ENCODE peak calls at places on chromosomes 3 and 15, in ten cellular contexts. One of them, this sample, is unnamed.

GRCh38 chr3:178097576-178097975 is 438.7 kb upstream of the KCNMB2 start:
- DNase-seq in activated naive CD8-positive, alpha-beta T cell treated with anti-CD3 and anti-CD28 coated beads, Interleukin-2, amount 50 U/mL, for 16 hours: no peak
- DNase-seq in A172: no peak
- DNase-seq in frontal cortex: no peak
- DNase-seq in stimulated activated naive B cell treated with anti-CD40 and anti-IgM and Interleukin-4, amounts not matched to agents 10 μg/mL and 1 μg/mL and 100 μg/mL, for 72 hours: no peak
- DNase-seq in H54: no peak
- DNase-seq in NCI-H1105 treated with DMSO at 0.1 percent for 48 hours: no peak
- DNase-seq in EH: peak; percentile 86
- DNase-seq in H4: no peak
- DNase-seq in WTC11: no peak
- DNase-seq in this sample: no peak

GRCh38 chr3:99332726-99333125 is 305.7 kb upstream of the COL8A1 start:
- DNase-seq in NCI-H1105 treated with DMSO at 0.1 percent for 48 hours: no peak
- DNase-seq in A172: no peak
- DNase-seq in frontal cortex: no peak
- DNase-seq in stimulated activated naive B cell treated with anti-CD40 and anti-IgM and Interleukin-4, amounts not matched to agents 10 μg/mL and 1 μg/mL and 100 μg/mL, for 72 hours: no peak
- DNase-seq in H4: no peak
- DNase-seq in EH: peak; percentile 84
- DNase-seq in H54: no peak
- DNase-seq in WTC11: no peak
- DNase-seq in activated naive CD8-positive, alpha-beta T cell treated with anti-CD3 and anti-CD28 coated beads, Interleukin-2, amount 50 U/mL, for 16 hours: no peak
- DNase-seq in this sample: no peak

GRCh38 chr3:126155280-126155640 is 25.1 kb downstream of the ALDH1L1 start:
- DNase-seq in stimulated activated naive B cell treated with anti-CD40 and anti-IgM and Interleukin-4, amounts not matched to agents 10 μg/mL and 1 μg/mL and 100 μg/mL, for 72 hours: no peak
- DNase-seq in WTC11: no peak
- DNase-seq in H54: no peak
- DNase-seq in frontal cortex: no peak
- DNase-seq in EH: no peak
- DNase-seq in NCI-H1105 treated with DMSO at 0.1 percent for 48 hours: no peak
- DNase-seq in A172: no peak
- DNase-seq in activated naive CD8-positive, alpha-beta T cell treated with anti-CD3 and anti-CD28 coated beads, Interleukin-2, amount 50 U/mL, for 16 hours: no peak
- DNase-seq in H4: no peak
- DNase-seq in this sample: no peak

GRCh38 chr15:40100133-40100946 is 8.3 kb downstream of the BMF start:
- DNase-seq in WTC11: no peak
- DNase-seq in activated naive CD8-positive, alpha-beta T cell treated with anti-CD3 and anti-CD28 coated beads, Interleukin-2, amount 50 U/mL, for 16 hours: no peak
- DNase-seq in H54: no peak
- DNase-seq in NCI-H1105 treated with DMSO at 0.1 percent for 48 hours: no peak
- DNase-seq in EH: peak; percentile 75
- DNase-seq in stimulated activated naive B cell treated with anti-CD40 and anti-IgM and Interleukin-4, amounts not matched to agents 10 μg/mL and 1 μg/mL and 100 μg/mL, for 72 hours: no peak
- DNase-seq in frontal cortex: no peak
- DNase-seq in A172: no peak
- DNase-seq in H4: peak; percentile 53
- DNase-seq in this sample: no peak

GRCh38 chr3:129654126-129654525 is 47.6 kb upstream of the PLXND1 start:
- DNase-seq in NCI-H1105 treated with DMSO at 0.1 percent for 48 hours: no peak
- DNase-seq in A172: no peak
- DNase-seq in EH: peak; percentile 91
- DNase-seq in H54: no peak
- DNase-seq in stimulated activated naive B cell treated with anti-CD40 and anti-IgM and Interleukin-4, amounts not matched to agents 10 μg/mL and 1 μg/mL and 100 μg/mL, for 72 hours: no peak
- DNase-seq in H4: no peak
- DNase-seq in WTC11: no peak
- DNase-seq in activated naive CD8-positive, alpha-beta T cell treated with anti-CD3 and anti-CD28 coated beads, Interleukin-2, amount 50 U/mL, for 16 hours: no peak
- DNase-seq in frontal cortex: no peak
- DNase-seq in this sample: no peak

GRCh38 chr3:137760341-137761098 is 3.6 kb upstream of the SOX14 start:
- DNase-seq in stimulated activated naive B cell treated with anti-CD40 and anti-IgM and Interleukin-4, amounts not matched to agents 10 μg/mL and 1 μg/mL and 100 μg/mL, for 72 hours: no peak
- DNase-seq in activated naive CD8-positive, alpha-beta T cell treated with anti-CD3 and anti-CD28 coated beads, Interleukin-2, amount 50 U/mL, for 16 hours: no peak
- DNase-seq in frontal cortex: no peak
- DNase-seq in EH: no peak
- DNase-seq in NCI-H1105 treated with DMSO at 0.1 percent for 48 hours: no peak
- DNase-seq in H4: no peak
- DNase-seq in A172: no peak
- DNase-seq in WTC11: peak; percentile 52
- DNase-seq in H54: no peak
- DNase-seq in this sample: no peak

GRCh38 chr3:164537485-164537884 is 540.8 kb downstream of the SI start:
- DNase-seq in H54: no peak
- DNase-seq in A172: no peak
- DNase-seq in frontal cortex: no peak
- DNase-seq in NCI-H1105 treated with DMSO at 0.1 percent for 48 hours: no peak
- DNase-seq in EH: no peak
- DNase-seq in WTC11: no peak
- DNase-seq in H4: no peak
- DNase-seq in activated naive CD8-positive, alpha-beta T cell treated with anti-CD3 and anti-CD28 coated beads, Interleukin-2, amount 50 U/mL, for 16 hours: no peak
- DNase-seq in stimulated activated naive B cell treated with anti-CD40 and anti-IgM and Interleukin-4, amounts not matched to agents 10 μg/mL and 1 μg/mL and 100 μg/mL, for 72 hours: no peak
- DNase-seq in this sample: no peak

GRCh38 chr15:78002996-78003395 is 74.5 kb downstream of the TBC1D2B start:
- DNase-seq in stimulated activated naive B cell treated with anti-CD40 and anti-IgM and Interleukin-4, amounts not matched to agents 10 μg/mL and 1 μg/mL and 100 μg/mL, for 72 hours: no peak
- DNase-seq in NCI-H1105 treated with DMSO at 0.1 percent for 48 hours: no peak
- DNase-seq in frontal cortex: no peak
- DNase-seq in WTC11: no peak
- DNase-seq in H54: no peak
- DNase-seq in H4: no peak
- DNase-seq in activated naive CD8-positive, alpha-beta T cell treated with anti-CD3 and anti-CD28 coated beads, Interleukin-2, amount 50 U/mL, for 16 hours: no peak
- DNase-seq in A172: no peak
- DNase-seq in EH: no peak
- DNase-seq in this sample: no peak

GRCh38 chr15:71649894-71650293 is 160.5 kb upstream of the NR2E3 start:
- DNase-seq in stimulated activated naive B cell treated with anti-CD40 and anti-IgM and Interleukin-4, amounts not matched to agents 10 μg/mL and 1 μg/mL and 100 μg/mL, for 72 hours: no peak
- DNase-seq in WTC11: no peak
- DNase-seq in H54: no peak
- DNase-seq in NCI-H1105 treated with DMSO at 0.1 percent for 48 hours: no peak
- DNase-seq in EH: peak; percentile 23
- DNase-seq in frontal cortex: no peak
- DNase-seq in activated naive CD8-positive, alpha-beta T cell treated with anti-CD3 and anti-CD28 coated beads, Interleukin-2, amount 50 U/mL, for 16 hours: no peak
- DNase-seq in H4: no peak
- DNase-seq in A172: no peak
- DNase-seq in this sample: no peak

GRCh38 chr3:181756645-181757044 is 44.9 kb downstream of the SOX2 start:
- DNase-seq in frontal cortex: no peak
- DNase-seq in A172: no peak
- DNase-seq in H4: no peak
- DNase-seq in stimulated activated naive B cell treated with anti-CD40 and anti-IgM and Interleukin-4, amounts not matched to agents 10 μg/mL and 1 μg/mL and 100 μg/mL, for 72 hours: no peak
- DNase-seq in H54: no peak
- DNase-seq in EH: no peak
- DNase-seq in NCI-H1105 treated with DMSO at 0.1 percent for 48 hours: no peak
- DNase-seq in WTC11: peak; percentile 53
- DNase-seq in activated naive CD8-positive, alpha-beta T cell treated with anti-CD3 and anti-CD28 coated beads, Interleukin-2, amount 50 U/mL, for 16 hours: no peak
- DNase-seq in this sample: no peak

GRCh38 chr3:4376499-4376898 is 73.3 kb downstream of the SETMAR start:
- DNase-seq in NCI-H1105 treated with DMSO at 0.1 percent for 48 hours: no peak
- DNase-seq in H54: peak; percentile 20
- DNase-seq in EH: no peak
- DNase-seq in H4: no peak
- DNase-seq in A172: no peak
- DNase-seq in stimulated activated naive B cell treated with anti-CD40 and anti-IgM and Interleukin-4, amounts not matched to agents 10 μg/mL and 1 μg/mL and 100 μg/mL, for 72 hours: no peak
- DNase-seq in WTC11: no peak
- DNase-seq in frontal cortex: no peak
- DNase-seq in activated naive CD8-positive, alpha-beta T cell treated with anti-CD3 and anti-CD28 coated beads, Interleukin-2, amount 50 U/mL, for 16 hours: no peak
- DNase-seq in this sample: no peak